ENCODE peak calls at places on chromosomes 11 and 22, in seven cellular contexts. H is RCC 7860; Y is PC-9; L is activated CD4-positive, alpha-beta T cell treated with anti-CD3 and anti-CD28 coated beads for 24 hours; K is Calu3; I is ovary; J is pancreas. A is an unnamed sample.

GRCh38 chr11:83845797-83846196 is 559.6 kb upstream of the CCDC90B start:
- DNase-seq in H (no peak), Y (no peak), L (no peak), K (no peak), I (no peak), J (no peak), A (no peak)

GRCh38 chr11:64834723-64835615 is 9.5 kb downstream of the CDC42BPG start:
- DNase-seq in H (peak), Y (peak), L (no peak), K (peak), I (no peak), J (peak), A (peak)

GRCh38 chr11:132942611-132943324 is 589.5 kb downstream of the OPCML start:
- DNase-seq in H (no peak), Y (no peak), L (no peak), K (no peak), I (no peak), J (no peak), A (no peak)

GRCh38 chr11:2766166-2766565 is 66.4 kb upstream of the KCNQ1OT1 start:
- DNase-seq in H (no peak), Y (no peak), L (no peak), K (no peak), I (no peak), J (no peak), A (peak)

GRCh38 chr11:115056514-115056913 is 378.2 kb downstream of the NXPE2 start:
- DNase-seq in H (no peak), Y (no peak), L (no peak), K (no peak), I (no peak), J (no peak), A (no peak)

GRCh38 chr22:19641254-19641982 is 72.9 kb upstream of the SEPTIN5 start:
- DNase-seq in H (no peak), Y (peak), L (no peak), K (peak), I (no peak), J (peak), A (no peak)

GRCh38 chr11:97269527-97269926 is 879.7 kb downstream of the JRKL start:
- DNase-seq in H (no peak), Y (no peak), L (no peak), K (no peak), I (no peak), J (no peak), A (no peak)

GRCh38 chr22:26522012-26522411 is 9.7 kb upstream of the TFIP11 start:
- DNase-seq in H (no peak), Y (no peak), L (no peak), K (no peak), I (no peak), J (no peak), A (no peak)

GRCh38 chr22:17065433-17065832 is 19.4 kb upstream of the IL17RA start:
- DNase-seq in H (no peak), Y (no peak), L (no peak), K (no peak), I (no peak), J (no peak), A (peak)

GRCh38 chr11:206002-206384 is 1.2 kb downstream of the BET1L start:
- DNase-seq in H (no peak), Y (no peak), L (no peak), K (no peak), I (peak), J (no peak), A (no peak)

GRCh38 chr22:23781065-23781464 is 5.7 kb upstream of the SMARCB1 start:
- DNase-seq in H (no peak), Y (no peak), L (no peak), K (no peak), I (no peak), J (no peak), A (no peak)

GRCh38 chr22:27386186-27386585 is 415.4 kb downstream of the MN1 start:
- DNase-seq in H (peak), Y (no peak), L (no peak), K (no peak), I (no peak), J (no peak), A (no peak)

GRCh38 chr11:80943226-80943625 is 1502.4 kb upstream of the TENM4 start:
- DNase-seq in H (no peak), Y (no peak), L (no peak), K (no peak), I (no peak), J (no peak), A (no peak)

GRCh38 chr22:50626314-50626855 is 1.6 kb downstream of the ARSA start:
- DNase-seq in H (no peak), Y (no peak), L (no peak), K (no peak), I (no peak), J (no peak), A (no peak)

GRCh38 chr11:121249039-121249663 is 43.4 kb upstream of the SC5D start:
- DNase-seq in H (peak), Y (no peak), L (no peak), K (no peak), I (peak), J (no peak), A (no peak)

GRCh38 chr11:110121204-110121603 is 28.0 kb downstream of the ZC3H12C start:
- DNase-seq in H (no peak), Y (no peak), L (no peak), K (no peak), I (no peak), J (no peak), A (no peak)